ENCODE peak calls at places on chromosomes 13 and 19, in four cellular contexts. R is uterus; P is tibial nerve; A is CD8-positive, alpha-beta T cell. U is an unnamed sample.
A peak's percentile ranks its signal among the peaks of the same experiment; 100 is the strongest.

GRCh38 chr19:5166262-5166661 is 174.3 kb downstream of the PTPRS start:
- DNase-seq in R (no peak), P (no peak), A (no peak), U (no peak)

GRCh38 chr13:73991884-73992283 is 142.3 kb downstream of the KLF12 start:
- DNase-seq in R (no peak), A (no peak), P (no peak), U (no peak)

GRCh38 chr19:52206481-52206880 is 16.6 kb downstream of the PPP2R1A start:
- DNase-seq in P (no peak), A (no peak), R (no peak), U (no peak)

GRCh38 chr13:44271915-44272341 is 101.7 kb upstream of the SERP2 start:
- DNase-seq in P (peak; percentile 32), A (no peak), R (peak; percentile 35), U (no peak)

GRCh38 chr19:9958451-9958850 is 22.1 kb upstream of the OLFM2 start:
- DNase-seq in A (no peak), P (peak; percentile 24), R (no peak), U (no peak)

GRCh38 chr13:102003848-102004570 is 397.8 kb downstream of the FGF14 start:
- DNase-seq in P (no peak), R (no peak), A (no peak), U (no peak)

GRCh38 chr19:34480971-34481821 is at the start of gene WTIP:
- DNase-seq in A (no peak), P (peak; percentile 43), R (peak; percentile 81), U (no peak)

GRCh38 chr13:31946091-31946770 is 85.3 kb upstream of the FRY start:
- DNase-seq in A (no peak), R (no peak), P (no peak), U (no peak)

DNA sequence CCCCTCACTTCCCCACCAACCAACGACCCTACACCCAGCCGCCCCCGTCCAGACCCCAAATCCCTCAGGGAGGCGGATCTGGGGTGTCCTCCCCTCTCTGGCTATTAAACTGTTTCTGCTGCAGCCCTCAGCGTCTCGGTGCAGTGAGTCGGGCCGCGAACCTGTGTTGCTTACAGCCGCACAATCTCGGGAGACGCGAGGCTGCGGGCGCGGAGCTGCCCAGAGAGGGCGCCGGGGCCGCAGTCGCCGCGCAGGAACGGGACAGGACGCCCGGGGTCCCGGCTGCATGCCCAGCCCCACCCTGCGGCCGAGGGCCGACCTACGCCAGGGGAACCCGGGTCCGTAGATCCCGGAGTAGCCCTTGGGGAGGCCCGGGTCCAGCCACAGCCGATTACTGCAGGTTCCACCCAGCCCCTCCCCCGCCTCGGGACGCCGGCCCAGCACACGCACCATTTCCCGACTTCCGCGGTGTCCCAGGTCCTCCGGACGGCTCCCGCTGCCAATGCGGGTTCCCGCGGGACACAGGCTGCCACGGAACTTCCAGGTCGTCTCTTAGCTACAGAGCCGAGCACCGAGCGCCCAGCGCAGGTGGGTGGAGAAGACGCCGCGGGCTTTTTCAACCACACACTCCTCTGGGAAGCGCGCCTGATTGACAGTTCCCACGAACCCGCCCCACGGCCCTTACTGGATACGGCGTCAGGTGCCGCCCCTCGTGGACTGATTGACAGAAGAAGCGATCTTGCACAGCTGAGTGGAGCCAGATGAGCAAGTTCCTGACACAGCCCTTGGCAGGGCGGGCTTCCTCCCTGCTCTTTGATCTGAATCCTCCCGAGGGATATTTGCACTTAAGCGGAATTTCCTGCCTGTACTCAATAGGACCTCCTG is at the start of gene ZNF799:
- DNase-seq in R (peak; percentile 96), A (peak; percentile 87), P (peak; percentile 98), U (peak; percentile 46)
- TF ChIP-seq CTCF in R (no peak), A (no peak), P (no peak), U (no peak)

DNA sequence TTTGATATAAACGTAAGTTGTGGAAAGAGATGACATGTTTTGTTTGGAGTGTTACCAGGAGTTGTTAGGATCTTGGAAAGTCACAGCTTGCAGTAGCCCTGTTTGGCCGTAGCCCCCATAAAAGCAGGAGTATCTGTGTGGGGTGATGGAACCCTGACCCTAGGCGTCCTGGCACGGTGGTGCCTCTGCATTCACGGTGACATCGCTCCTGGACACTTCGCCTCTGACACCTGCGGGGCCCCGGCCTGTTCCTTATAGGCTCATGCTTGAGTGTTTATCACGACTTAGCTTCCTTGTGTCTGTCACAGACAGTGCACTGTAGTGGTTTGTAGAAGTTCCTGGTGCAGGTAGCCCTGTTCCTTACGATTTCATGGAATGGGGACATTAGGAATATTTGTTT is 74.2 kb downstream of the ATP11A start:
- DNase-seq in R (no peak), P (no peak), A (no peak), U (no peak)
- TF ChIP-seq CTCF in R (no peak), P (no peak), A (no peak), U (no peak)

DNA sequence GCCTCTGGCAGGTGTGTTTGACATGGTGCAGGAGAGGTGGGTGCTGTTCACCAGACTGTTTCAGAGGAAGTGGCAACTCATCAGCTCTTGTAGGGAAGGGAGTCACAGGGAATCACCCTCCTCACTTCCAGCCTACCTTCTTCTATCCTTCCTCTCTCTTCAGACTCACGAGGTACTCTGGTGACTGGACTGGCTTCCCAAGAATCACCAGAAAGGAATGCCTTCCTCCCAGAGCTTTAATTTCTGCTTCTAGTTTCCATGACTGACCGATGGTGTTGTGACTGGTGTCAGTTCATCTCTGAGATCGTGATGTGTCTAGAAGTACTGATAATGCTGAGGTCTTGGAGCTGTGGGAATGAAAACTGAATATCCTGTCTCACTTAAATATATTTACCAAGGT is 247.3 kb downstream of the KCTD12 start:
- DNase-seq in P (no peak), A (no peak), R (no peak), U (no peak)
- TF ChIP-seq CTCF in P (no peak), A (no peak), R (no peak), U (no peak)

DNA sequence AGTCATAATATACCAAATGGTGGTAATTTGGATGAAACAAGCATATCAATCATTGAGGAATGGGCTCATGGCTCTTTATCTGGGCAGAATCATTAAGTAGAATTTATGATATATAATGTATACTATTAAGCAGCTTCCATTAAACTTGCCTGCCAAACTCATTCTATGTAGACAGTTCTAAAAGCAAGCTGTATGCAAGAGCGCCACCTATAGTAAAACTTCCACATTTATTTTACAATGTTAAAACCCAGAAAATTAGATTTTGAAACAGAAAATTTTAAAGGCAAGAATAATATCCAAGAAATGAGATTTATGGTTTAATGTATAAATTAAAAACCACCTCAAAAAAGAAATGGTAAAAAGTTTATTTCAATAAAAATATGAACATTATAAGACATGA is 161.5 kb downstream of the MZT1 start:
- DNase-seq in A (no peak), P (no peak), R (no peak), U (no peak)
- TF ChIP-seq CTCF in A (no peak), P (peak; percentile 53), R (no peak), U (peak; percentile 79)

DNA sequence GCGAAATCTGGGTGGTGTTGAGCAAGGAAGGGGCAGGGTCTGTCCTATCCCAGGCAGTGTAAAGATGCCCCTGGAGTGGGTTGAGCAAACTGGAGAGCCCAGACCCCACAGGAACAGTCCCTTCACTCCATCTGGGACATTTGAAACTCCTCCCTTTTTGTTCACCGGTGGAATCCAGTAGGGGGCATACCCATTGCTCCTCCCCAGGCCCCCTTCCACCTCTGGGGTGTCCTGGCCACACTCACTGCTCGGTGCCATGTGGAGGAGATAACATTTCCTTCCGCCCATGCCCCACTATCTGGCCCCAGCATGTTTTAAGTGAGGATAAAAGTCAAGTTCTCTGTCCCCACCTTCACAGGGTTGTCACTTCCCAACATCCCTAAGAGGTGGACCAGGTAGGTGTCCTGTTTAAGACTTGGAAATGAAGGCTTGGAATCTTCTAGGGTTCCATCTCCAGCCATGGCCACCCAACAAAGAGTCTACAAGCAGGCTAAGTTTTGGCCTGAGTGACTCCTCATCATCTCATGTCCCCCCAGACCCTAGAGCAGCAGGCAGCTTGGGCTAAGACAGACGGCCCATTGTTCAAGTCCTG is 9.2 kb downstream of the ZNF526 start:
- DNase-seq in R (no peak), A (no peak), P (no peak), U (no peak)
- TF ChIP-seq CTCF in R (no peak), A (no peak), P (no peak), U (no peak)

GRCh38 chr13:95704510-95704909 is 27.6 kb downstream of the DNAJC3 start:
- DNase-seq in R (no peak), A (no peak), P (no peak), U (no peak)
- TF ChIP-seq CTCF in R (no peak), A (no peak), P (no peak), U (peak; percentile 10)

DNA sequence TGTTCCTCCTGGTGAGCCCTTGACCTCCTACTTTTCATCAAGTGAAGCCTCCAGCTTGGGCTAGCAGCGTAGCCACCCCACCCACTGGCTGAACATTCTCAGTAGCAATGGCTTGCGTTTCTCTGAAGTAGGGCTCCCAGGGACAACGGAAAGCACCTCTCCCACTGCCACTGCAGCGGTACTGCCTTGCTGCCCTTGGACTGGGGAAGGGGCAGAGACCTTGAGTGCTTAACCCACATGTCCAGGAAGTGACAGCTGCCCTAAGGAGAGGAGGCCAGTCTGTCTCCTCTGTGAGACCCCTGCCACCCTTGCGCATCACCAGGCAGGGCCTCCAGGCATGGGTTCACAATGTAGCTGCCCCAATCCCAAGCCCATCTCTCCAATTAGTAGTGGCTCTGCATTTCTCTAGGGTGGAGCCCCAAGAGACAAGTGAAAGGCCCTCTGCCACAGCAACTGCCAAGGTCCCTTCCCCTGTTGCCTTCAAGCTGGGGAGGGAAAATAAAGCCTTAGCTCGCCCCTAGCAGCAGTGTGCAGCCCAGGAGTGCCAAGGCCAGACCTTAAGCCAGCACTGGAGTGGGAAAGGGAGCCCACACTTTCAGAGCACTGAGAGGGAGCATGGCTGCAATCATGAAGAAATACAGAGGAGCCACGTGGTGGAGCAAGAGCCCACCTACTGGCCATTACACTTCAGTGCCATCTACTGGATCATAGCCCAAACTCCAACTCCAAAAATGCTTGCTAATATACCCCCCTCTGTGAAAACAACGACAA is 175.9 kb upstream of the TRPC4 start:
- DNase-seq in R (no peak), P (no peak), A (no peak), U (no peak)
- TF ChIP-seq CTCF in R (no peak), P (no peak), A (no peak), U (peak; percentile 34)

GRCh38 chr13:30355405-30355741 is 48.0 kb upstream of the KATNAL1 start:
- DNase-seq in R (no peak), P (no peak), A (peak; percentile 76), U (no peak)
- TF ChIP-seq CTCF in R (peak; percentile 10), P (no peak), A (peak; percentile 64), U (peak; percentile 1)